ENCODE peak calls at places on chromosomes 7 and 10, in nine cellular contexts. K is naive B cell; U is cardiac muscle cell; R is aorta; B is activated CD4-positive, alpha-beta T cell treated with anti-CD3 and anti-CD28 coated beads for 24 hours; Z is SW480; J is A549; C is upper lobe of left lung; X is T-helper 1 cell. I is an unnamed sample.
A peak's percentile ranks its signal among the peaks of the same experiment; 100 is the strongest.

GRCh38 chr7:69764071-69764470 is 165.8 kb downstream of the AUTS2 start:
- DNase-seq in B (no peak), X (no peak), R (no peak), U (no peak), Z (no peak), J (no peak), C (no peak), K (no peak), I (no peak)

GRCh38 chr7:1164436-1164835 is 4.4 kb upstream of the ZFAND2A start:
- DNase-seq in C (no peak), X (no peak), K (no peak), B (no peak), R (no peak), J (no peak), U (no peak), Z (no peak), I (no peak)

GRCh38 chr7:40192036-40192435 is 57.2 kb downstream of the SUGCT start:
- DNase-seq in U (peak; percentile 40), B (no peak), X (no peak), Z (no peak), K (no peak), R (no peak), C (no peak), J (no peak), I (peak; percentile 63)

GRCh38 chr7:150668472-150668911 is 17.0 kb upstream of the GIMAP2 start:
- DNase-seq in X (peak; percentile 93), K (no peak), Z (no peak), J (no peak), B (no peak), U (no peak), R (no peak), C (no peak), I (no peak)

GRCh38 chr10:71419002-71419540 is 22.4 kb downstream of the CDH23 start:
- DNase-seq in X (no peak), C (no peak), J (no peak), U (no peak), R (no peak), Z (no peak), B (no peak), K (no peak), I (no peak)

GRCh38 chr10:43594944-43595589 is 11.2 kb upstream of the ZNF485 start:
- DNase-seq in B (no peak), C (no peak), J (no peak), X (peak; percentile 47), Z (no peak), R (no peak), K (no peak), U (peak; percentile 64), I (peak; percentile 50)

GRCh38 chr10:17453377-17454091 is 861 bp downstream of the ST8SIA6 start:
- DNase-seq in C (peak; percentile 89), R (no peak), Z (peak; percentile 54), K (no peak), B (no peak), U (peak; percentile 38), X (peak; percentile 61), J (peak; percentile 46), I (peak; percentile 12)

GRCh38 chr7:134804351-134804750 is 24.9 kb downstream of the CALD1 start:
- DNase-seq in X (no peak), U (peak; percentile 73), J (no peak), C (no peak), Z (no peak), K (no peak), R (no peak), B (no peak), I (peak; percentile 48)

GRCh38 chr7:107505997-107506682 is 36.3 kb downstream of the GPR22 start:
- DNase-seq in R (no peak), K (no peak), X (peak; percentile 48), Z (peak; percentile 96), B (no peak), J (no peak), C (no peak), U (peak; percentile 5), I (peak; percentile 16)

GRCh38 chr10:59312247-59312646 is 50.1 kb downstream of the FAM13C start:
- DNase-seq in Z (no peak), K (no peak), U (no peak), R (no peak), C (no peak), X (no peak), J (no peak), B (no peak), I (no peak)

GRCh38 chr10:45071043-45071813 is 70.5 kb downstream of the ZNF22 start:
- DNase-seq in U (no peak), C (peak; percentile 48), R (no peak), Z (no peak), X (no peak), J (no peak), B (no peak), K (no peak), I (no peak)

GRCh38 chr10:63819753-63820347 is 298.6 kb downstream of the REEP3 start:
- DNase-seq in X (no peak), B (no peak), U (peak; percentile 86), C (no peak), K (no peak), R (peak; percentile 84), Z (peak; percentile 36), J (peak; percentile 65), I (peak; percentile 55)

GRCh38 chr10:72659694-72660093 is 32.2 kb upstream of the MCU start:
- DNase-seq in C (no peak), K (no peak), J (peak; percentile 56), U (no peak), Z (no peak), X (no peak), B (no peak), R (no peak), I (no peak)

GRCh38 chr10:58637372-58637771 is 124.7 kb downstream of the BICC1 start:
- DNase-seq in U (peak; percentile 87), B (no peak), Z (peak; percentile 95), X (no peak), R (no peak), J (peak; percentile 71), K (no peak), C (no peak), I (peak; percentile 82)

GRCh38 chr7:50682079-50682478 is 100.6 kb downstream of the GRB10 start:
- DNase-seq in Z (no peak), R (no peak), B (no peak), K (no peak), U (no peak), J (no peak), X (no peak), C (no peak), I (no peak)

GRCh38 chr7:16776053-16776452 is 22.5 kb downstream of the TSPAN13 start:
- DNase-seq in X (no peak), K (no peak), B (no peak), U (no peak), C (no peak), R (no peak), J (no peak), Z (no peak), I (no peak)

GRCh38 chr10:8048281-8049008 is 6.0 kb upstream of the GATA3 start:
- DNase-seq in U (no peak), C (peak; percentile 56), R (no peak), X (peak; percentile 47), K (no peak), B (no peak), J (no peak), Z (no peak), I (no peak)

GRCh38 chr10:133083422-133084100 is 4.2 kb upstream of the ADGRA1 start:
- DNase-seq in Z (no peak), X (no peak), U (no peak), B (no peak), K (no peak), R (no peak), J (no peak), C (peak; percentile 77), I (no peak)

GRCh38 chr7:45590679-45591057 is 16.5 kb downstream of the ADCY1 start:
- DNase-seq in Z (no peak), C (no peak), X (no peak), J (no peak), U (no peak), R (no peak), K (no peak), B (no peak), I (no peak)

GRCh38 chr10:23864631-23865147 is 344.2 kb upstream of the KIAA1217 start:
- DNase-seq in R (no peak), X (no peak), B (no peak), U (no peak), Z (no peak), K (no peak), C (no peak), J (no peak), I (no peak)

GRCh38 chr10:94069884-94070283 is 76.2 kb downstream of the PLCE1 start:
- DNase-seq in J (no peak), C (no peak), R (no peak), Z (no peak), U (peak; percentile 52), X (no peak), K (no peak), B (no peak), I (no peak)

GRCh38 chr7:50739744-50740455 is 42.8 kb downstream of the GRB10 start:
- DNase-seq in R (no peak), J (no peak), U (peak; percentile 25), Z (no peak), C (no peak), B (peak; percentile 20), X (peak; percentile 73), K (peak; percentile 64), I (peak; percentile 44)

GRCh38 chr10:104117839-104118323 is 4.1 kb upstream of the SFR1 start:
- DNase-seq in R (no peak), X (no peak), C (no peak), B (no peak), J (peak; percentile 85), K (no peak), U (peak; percentile 66), Z (peak; percentile 91), I (peak; percentile 70)

GRCh38 chr7:143882611-143883078 is 19.3 kb downstream of the TCAF1 start:
- DNase-seq in K (no peak), U (peak; percentile 76), X (no peak), R (peak; percentile 81), J (no peak), B (no peak), Z (no peak), C (peak; percentile 87), I (peak; percentile 56)

GRCh38 chr7:100400656-100401055 is 27.4 kb downstream of the PILRA start:
- DNase-seq in R (no peak), B (no peak), J (peak; percentile 35), Z (no peak), X (peak; percentile 13), K (no peak), C (no peak), U (no peak), I (peak; percentile 22)

I was measured in foreskin fibroblast.